ENCODE peak calls at places on chromosome 5, in eight cellular contexts. K is MCF 10A; G is activated naive CD4-positive, alpha-beta T cell treated with anti-CD3 and anti-CD28 coated beads, Interleukin-2, amount 50 U/mL, for 72 hours; P is NCI-H1105; B is brain microvascular endothelial cell; C is Right ventricle myocardium inferior; O is foreskin fibroblast; F is activated CD8-positive, alpha-beta memory T cell treated with anti-CD3 and anti-CD28 coated beads, Interleukin-2, amount 50 U/mL, for 4 hours. I is an unnamed sample.

GRCh38 chr5:157603333-157604190 is 28.0 kb upstream of the ADAM19 start:
- DNase-seq in K (peak; percentile 93), G (peak; percentile 74), P (no peak), B (peak; percentile 90), C (no peak), O (peak; percentile 63), F (peak; percentile 45), I (no peak)

GRCh38 chr5:88116396-88116795 is 152.2 kb downstream of the TMEM161B start:
- DNase-seq in K (peak; percentile 39), G (no peak), P (no peak), B (no peak), C (no peak), O (no peak), F (no peak), I (no peak)

GRCh38 chr5:38835887-38836286 is 9.9 kb upstream of the OSMR start:
- DNase-seq in K (no peak), G (no peak), P (no peak), B (peak; percentile 53), C (no peak), O (peak; percentile 40), F (no peak), I (no peak)

GRCh38 chr5:147098233-147098790 is 136.5 kb upstream of the STK32A start:
- DNase-seq in K (peak; percentile 69), G (no peak), P (peak; percentile 37), B (peak; percentile 19), C (no peak), O (peak; percentile 22), F (no peak), I (peak; percentile 11)

GRCh38 chr5:66551920-66552319 is 44.3 kb upstream of the MAST4 start:
- DNase-seq in K (peak; percentile 33), G (no peak), P (no peak), B (no peak), C (no peak), O (no peak), F (no peak), I (no peak)

GRCh38 chr5:95850391-95850894 is 27.9 kb upstream of the GLRX start:
- DNase-seq in K (no peak), G (no peak), P (no peak), B (no peak), C (no peak), O (peak; percentile 70), F (no peak), I (no peak)

GRCh38 chr5:37248387-37248969 is 698 bp downstream of the CPLANE1 start:
- DNase-seq in K (peak; percentile 31), G (no peak), P (peak; percentile 4), B (peak; percentile 9), C (no peak), O (peak; percentile 40), F (no peak), I (no peak)

GRCh38 chr5:64771736-64772135 is 3.0 kb downstream of the CWC27 start:
- DNase-seq in K (no peak), G (no peak), P (no peak), B (no peak), C (no peak), O (no peak), F (no peak), I (no peak)

GRCh38 chr5:132074772-132075718 is 1.5 kb downstream of the CSF2 start:
- DNase-seq in K (peak; percentile 42), G (no peak), P (no peak), B (no peak), C (no peak), O (no peak), F (no peak), I (no peak)

GRCh38 chr5:135081240-135081639 is 47.2 kb upstream of the PITX1 start:
- DNase-seq in K (no peak), G (no peak), P (no peak), B (no peak), C (no peak), O (no peak), F (no peak), I (no peak)

GRCh38 chr5:150481708-150481965 is 26.3 kb upstream of the NDST1 start:
- DNase-seq in K (no peak), G (no peak), P (no peak), B (no peak), C (no peak), O (no peak), F (no peak), I (no peak)

GRCh38 chr5:36459191-36460135 is 146.9 kb upstream of the SLC1A3 start:
- DNase-seq in K (peak; percentile 53), G (no peak), P (no peak), B (no peak), C (no peak), O (no peak), F (no peak), I (no peak)

GRCh38 chr5:142461028-142461427 is 136.2 kb upstream of the SPRY4 start:
- DNase-seq in K (no peak), G (no peak), P (no peak), B (no peak), C (no peak), O (no peak), F (no peak), I (no peak)

GRCh38 chr5:138274189-138274853 is at the start of gene GFRA3:
- DNase-seq in K (no peak), G (no peak), P (no peak), B (no peak), C (no peak), O (peak; percentile 21), F (peak; percentile 22), I (peak; percentile 58)

GRCh38 chr5:156391139-156391538 is 64.2 kb downstream of the SGCD start:
- DNase-seq in K (peak; percentile 97), G (no peak), P (no peak), B (no peak), C (no peak), O (no peak), F (no peak), I (no peak)

GRCh38 chr5:133347039-133347438 is 265.3 kb downstream of the FSTL4 start:
- DNase-seq in K (peak; percentile 36), G (no peak), P (no peak), B (no peak), C (no peak), O (no peak), F (no peak), I (peak; percentile 31)

GRCh38 chr5:139605887-139606286 is 42.3 kb upstream of the CXXC5 start:
- DNase-seq in K (no peak), G (no peak), P (no peak), B (no peak), C (no peak), O (no peak), F (no peak), I (peak; percentile 25)

GRCh38 chr5:150112211-150113046 is 26.1 kb upstream of the CSF1R start:
- DNase-seq in K (peak; percentile 93), G (peak; percentile 37), P (no peak), B (peak; percentile 83), C (no peak), O (peak; percentile 90), F (no peak), I (peak; percentile 3)

GRCh38 chr5:140245354-140245753 is 57.5 kb downstream of the PFDN1 start:
- DNase-seq in K (no peak), G (no peak), P (no peak), B (no peak), C (no peak), O (peak; percentile 30), F (no peak), I (no peak)

GRCh38 chr5:139709587-139710369 is 61.6 kb downstream of the CXXC5 start:
- DNase-seq in K (no peak), G (no peak), P (no peak), B (peak; percentile 24), C (peak; percentile 70), O (no peak), F (peak; percentile 58), I (peak; percentile 75)

I was measured in GM20000.